ENCODE peak calls at places on chromosomes 12 and 14, in four cellular contexts. A is activated naive CD8-positive, alpha-beta T cell treated with anti-CD3 and anti-CD28 coated beads, Interleukin-2, amount 50 U/mL, for 24 hours; N is T-cell; S is B cell. J is an unnamed sample.

GRCh38 chr12:129298921-129299320 is 445.6 kb downstream of the GLT1D1 start:
- DNase-seq in A (no peak), N (no peak), S (no peak), J (no peak)

GRCh38 chr12:52204095-52204930 is 12.5 kb upstream of the KRT80 start:
- DNase-seq in A (no peak), N (no peak), S (no peak), J (no peak)

GRCh38 chr14:50318031-50318626 is 6.0 kb downstream of the DMAC2L start:
- DNase-seq in A (no peak), N (no peak), S (no peak), J (peak)

GRCh38 chr12:22377731-22378496 is 43.4 kb upstream of the ST8SIA1 start:
- DNase-seq in A (no peak), N (no peak), S (no peak), J (peak)

GRCh38 chr12:26853303-26854027 is 20.5 kb upstream of the ITPR2 start:
- DNase-seq in A (peak), N (peak), S (peak), J (peak)

GRCh38 chr12:116601524-116601923 is 42.3 kb downstream of the MAP1LC3B2 start:
- DNase-seq in A (peak), N (no peak), S (no peak), J (no peak)

GRCh38 chr14:77782202-77782601 is 17.7 kb upstream of the ADCK1 start:
- DNase-seq in A (no peak), N (no peak), S (no peak), J (peak)

GRCh38 chr14:61476737-61477410 is 155.5 kb downstream of the PRKCH start:
- DNase-seq in A (no peak), N (peak), S (peak), J (peak)

GRCh38 chr12:132147423-132148367 is 3.4 kb downstream of the NOC4L start:
- DNase-seq in A (no peak), N (no peak), S (no peak), J (no peak)

GRCh38 chr12:20260864-20261263 is 107.5 kb upstream of the PDE3A start:
- DNase-seq in A (no peak), N (no peak), S (no peak), J (no peak)

GRCh38 chr12:58452546-58452945 is 467.8 kb downstream of the LRIG3 start:
- DNase-seq in A (no peak), N (no peak), S (no peak), J (no peak)

GRCh38 chr14:33475623-33476022 is 475.3 kb downstream of the EGLN3 start:
- DNase-seq in A (peak), N (no peak), S (peak), J (peak)

GRCh38 chr14:90624732-90625444 is 191.3 kb downstream of the TTC7B start:
- DNase-seq in A (no peak), N (no peak), S (no peak), J (peak)

GRCh38 chr12:55996201-55996714 is 818 bp upstream of the SUOX start:
- DNase-seq in A (peak), N (peak), S (peak), J (peak)

GRCh38 chr14:73293782-73294781 is 56.8 kb downstream of the PAPLN start:
- DNase-seq in A (no peak), N (no peak), S (no peak), J (no peak)

GRCh38 chr12:64608901-64609542 is 1.3 kb upstream of the RASSF3 start:
- DNase-seq in A (peak), N (peak), S (peak), J (peak)

J was measured in fibroblast of pulmonary artery.